ENCODE peak calls at places on chromosome 10, in seven cellular contexts. Q is substantia nigra; O is endothelial cell; U is foreskin keratinocyte; T is activated T-helper 1 cell treated with anti-CD3 and anti-CD28 coated beads, Interleukin-12 subunit alpha, Interleukin-12 subunit beta, Interleukin-2, Interleukin-4 antibody, amounts not matched to agents 30 ng/mL and 10 ng/mL and 1 ng/mL, durations not matched to agents 14 hours and 24 hours and 36 hours; S is ELR; V is activated CD4-positive, alpha-beta T cell treated with anti-CD3 and anti-CD28 coated beads, Interleukin-2, amount 50 U/mL, for 48 hours. B is an unnamed sample.

GRCh38 chr10:27713906-27714305 is 31.7 kb downstream of the MKX start:
- DNase-seq in Q (no peak), O (no peak), U (no peak), T (no peak), S (peak), V (no peak), B (no peak)

GRCh38 chr10:50653142-50653541 is 29.4 kb upstream of the SGMS1 start:
- DNase-seq in Q (no peak), O (no peak), U (no peak), T (no peak), S (peak), V (no peak), B (no peak)

GRCh38 chr10:122617476-122618270 is 57.1 kb downstream of the DMBT1 start:
- DNase-seq in Q (no peak), O (no peak), U (no peak), T (no peak), S (no peak), V (no peak), B (no peak)

GRCh38 chr10:112389147-112389822 is 15.4 kb downstream of the ACSL5 start:
- DNase-seq in Q (no peak), O (peak), U (peak), T (peak), S (peak), V (peak), B (no peak)

GRCh38 chr10:60611291-60611747 is 167.0 kb upstream of the CDK1 start:
- DNase-seq in Q (no peak), O (no peak), U (peak), T (no peak), S (peak), V (peak), B (peak)

GRCh38 chr10:78953124-78954008 is 115.4 kb upstream of the ZMIZ1 start:
- DNase-seq in Q (no peak), O (no peak), U (no peak), T (no peak), S (peak), V (no peak), B (peak)

GRCh38 chr10:125795111-125795510 is 19.5 kb upstream of the MMP21 start:
- DNase-seq in Q (peak), O (no peak), U (no peak), T (no peak), S (no peak), V (no peak), B (no peak)

GRCh38 chr10:103395754-103396066 is 565 bp downstream of the ATP5MK start:
- DNase-seq in Q (no peak), O (no peak), U (peak), T (no peak), S (peak), V (peak), B (peak)

GRCh38 chr10:77927343-77928256 is 1.0 kb upstream of the DLG5 start:
- DNase-seq in Q (no peak), O (no peak), U (no peak), T (no peak), S (peak), V (peak), B (peak)

GRCh38 chr10:101485681-101486554 is 102.1 kb downstream of the POLL start:
- DNase-seq in Q (peak), O (no peak), U (no peak), T (no peak), S (no peak), V (no peak), B (peak)

GRCh38 chr10:50467209-50467608 is 156.5 kb downstream of the SGMS1 start:
- DNase-seq in Q (no peak), O (no peak), U (no peak), T (no peak), S (no peak), V (no peak), B (no peak)

GRCh38 chr10:34250722-34251121 is 564.4 kb downstream of the PARD3 start:
- DNase-seq in Q (no peak), O (no peak), U (no peak), T (no peak), S (no peak), V (no peak), B (no peak)

GRCh38 chr10:117533507-117534281 is 8.9 kb upstream of the EMX2 start:
- DNase-seq in Q (no peak), O (no peak), U (no peak), T (no peak), S (no peak), V (no peak), B (no peak)

GRCh38 chr10:51937736-51938135 is 238.3 kb upstream of the CSTF2T start:
- DNase-seq in Q (no peak), O (no peak), U (no peak), T (no peak), S (peak), V (no peak), B (no peak)

GRCh38 chr10:21737061-21737460 is 203.0 kb downstream of the MLLT10 start:
- DNase-seq in Q (no peak), O (no peak), U (no peak), T (no peak), S (no peak), V (no peak), B (no peak)

GRCh38 chr10:25552283-25552919 is 377.6 kb downstream of the GPR158 start:
- DNase-seq in Q (no peak), O (no peak), U (peak), T (no peak), S (no peak), V (no peak), B (no peak)

B was measured in nephron progenitor cell.